ENCODE peak calls at places on chromosome 21, in six cellular contexts. One of them, this sample, is unnamed.

GRCh38 chr21:32955307-32955937 is 70.3 kb upstream of the OLIG2 start:
- DNase-seq in Panc1: no peak
- DNase-seq in psoas muscle: no peak
- DNase-seq in sigmoid colon: no peak
- DNase-seq in left ventricle myocardium inferior: no peak
- DNase-seq in choroid plexus epithelial cell: no peak
- DNase-seq in this sample: no peak

GRCh38 chr21:37921091-37921490 is 4.8 kb upstream of the KCNJ6 start:
- DNase-seq in Panc1: no peak
- DNase-seq in sigmoid colon: no peak
- DNase-seq in choroid plexus epithelial cell: peak; percentile 27
- DNase-seq in psoas muscle: no peak
- DNase-seq in left ventricle myocardium inferior: no peak
- DNase-seq in this sample: no peak

GRCh38 chr21:44846201-44846484 is 27.3 kb downstream of the PTTG1IP start:
- DNase-seq in psoas muscle: no peak
- DNase-seq in choroid plexus epithelial cell: peak; percentile 30
- DNase-seq in sigmoid colon: no peak
- DNase-seq in Panc1: no peak
- DNase-seq in left ventricle myocardium inferior: no peak
- DNase-seq in this sample: no peak

GRCh38 chr21:19475525-19475924 is 1071.9 kb upstream of the TMPRSS15 start:
- DNase-seq in psoas muscle: no peak
- DNase-seq in sigmoid colon: no peak
- DNase-seq in Panc1: no peak
- DNase-seq in left ventricle myocardium inferior: no peak
- DNase-seq in choroid plexus epithelial cell: peak; percentile 92
- DNase-seq in this sample: no peak

GRCh38 chr21:32307706-32308105 is 9.1 kb downstream of the MRAP start:
- DNase-seq in sigmoid colon: no peak
- DNase-seq in psoas muscle: no peak
- DNase-seq in choroid plexus epithelial cell: peak; percentile 79
- DNase-seq in Panc1: no peak
- DNase-seq in left ventricle myocardium inferior: no peak
- DNase-seq in this sample: no peak

GRCh38 chr21:28767523-28767922 is 225.2 kb downstream of the LTN1 start:
- DNase-seq in choroid plexus epithelial cell: no peak
- DNase-seq in sigmoid colon: no peak
- DNase-seq in left ventricle myocardium inferior: no peak
- DNase-seq in Panc1: no peak
- DNase-seq in psoas muscle: no peak
- DNase-seq in this sample: no peak

GRCh38 chr21:28439852-28440251 is 552.8 kb downstream of the LTN1 start:
- DNase-seq in left ventricle myocardium inferior: no peak
- DNase-seq in sigmoid colon: no peak
- DNase-seq in choroid plexus epithelial cell: no peak
- DNase-seq in Panc1: no peak
- DNase-seq in psoas muscle: no peak
- DNase-seq in this sample: no peak

GRCh38 chr21:22575165-22575584 is 1577.0 kb downstream of the NCAM2 start:
- DNase-seq in choroid plexus epithelial cell: peak; percentile 2
- DNase-seq in Panc1: no peak
- DNase-seq in psoas muscle: no peak
- DNase-seq in sigmoid colon: no peak
- DNase-seq in left ventricle myocardium inferior: no peak
- DNase-seq in this sample: no peak

GRCh38 chr21:38289697-38290096 is 32.9 kb downstream of the KCNJ15 start:
- DNase-seq in sigmoid colon: peak; percentile 70
- DNase-seq in choroid plexus epithelial cell: peak; percentile 99
- DNase-seq in Panc1: no peak
- DNase-seq in psoas muscle: no peak
- DNase-seq in left ventricle myocardium inferior: no peak
- DNase-seq in this sample: peak; percentile 99

GRCh38 chr21:40386301-40386911 is 460.6 kb downstream of the DSCAM start:
- DNase-seq in psoas muscle: peak; percentile 48
- DNase-seq in Panc1: no peak
- DNase-seq in choroid plexus epithelial cell: no peak
- DNase-seq in sigmoid colon: no peak
- DNase-seq in left ventricle myocardium inferior: peak; percentile 32
- DNase-seq in this sample: peak; percentile 66

GRCh38 chr21:23612210-23612609 is 1995.1 kb downstream of the MRPL39 start:
- DNase-seq in left ventricle myocardium inferior: no peak
- DNase-seq in psoas muscle: no peak
- DNase-seq in choroid plexus epithelial cell: no peak
- DNase-seq in sigmoid colon: no peak
- DNase-seq in Panc1: no peak
- DNase-seq in this sample: no peak

GRCh38 chr21:25867041-25867440 is 132.3 kb downstream of the GABPA start:
- DNase-seq in Panc1: no peak
- DNase-seq in left ventricle myocardium inferior: no peak
- DNase-seq in sigmoid colon: no peak
- DNase-seq in choroid plexus epithelial cell: no peak
- DNase-seq in psoas muscle: no peak
- DNase-seq in this sample: no peak

GRCh38 chr21:25240974-25241373 is 366.3 kb downstream of the MRPL39 start:
- DNase-seq in psoas muscle: no peak
- DNase-seq in Panc1: no peak
- DNase-seq in choroid plexus epithelial cell: no peak
- DNase-seq in left ventricle myocardium inferior: no peak
- DNase-seq in sigmoid colon: no peak
- DNase-seq in this sample: no peak

GRCh38 chr21:43880111-43880985 is 15.3 kb downstream of the AGPAT3 start:
- DNase-seq in sigmoid colon: no peak
- DNase-seq in left ventricle myocardium inferior: no peak
- DNase-seq in psoas muscle: peak; percentile 58
- DNase-seq in Panc1: no peak
- DNase-seq in choroid plexus epithelial cell: no peak
- DNase-seq in this sample: peak; percentile 45

GRCh38 chr21:28856588-28857250 is 136.0 kb downstream of the LTN1 start:
- DNase-seq in Panc1: no peak
- DNase-seq in sigmoid colon: no peak
- DNase-seq in choroid plexus epithelial cell: peak; percentile 6
- DNase-seq in psoas muscle: no peak
- DNase-seq in left ventricle myocardium inferior: no peak
- DNase-seq in this sample: no peak

GRCh38 chr21:14356771-14357170 is 26.2 kb downstream of the HSPA13 start:
- DNase-seq in Panc1: no peak
- DNase-seq in left ventricle myocardium inferior: no peak
- DNase-seq in psoas muscle: no peak
- DNase-seq in choroid plexus epithelial cell: peak; percentile 16
- DNase-seq in sigmoid colon: no peak
- DNase-seq in this sample: peak; percentile 96

GRCh38 chr21:25999935-26000582 is 170.5 kb downstream of the APP start:
- DNase-seq in left ventricle myocardium inferior: no peak
- DNase-seq in choroid plexus epithelial cell: no peak
- DNase-seq in psoas muscle: no peak
- DNase-seq in Panc1: no peak
- DNase-seq in sigmoid colon: no peak
- DNase-seq in this sample: no peak

GRCh38 chr21:16305686-16306085 is 575.9 kb downstream of the USP25 start:
- DNase-seq in choroid plexus epithelial cell: peak; percentile 77
- DNase-seq in left ventricle myocardium inferior: no peak
- DNase-seq in psoas muscle: no peak
- DNase-seq in sigmoid colon: no peak
- DNase-seq in Panc1: no peak
- DNase-seq in this sample: peak; percentile 8

GRCh38 chr21:41662161-41662560 is 104.7 kb downstream of the RIPK4 start:
- DNase-seq in sigmoid colon: no peak
- DNase-seq in choroid plexus epithelial cell: no peak
- DNase-seq in Panc1: no peak
- DNase-seq in psoas muscle: no peak
- DNase-seq in left ventricle myocardium inferior: no peak
- DNase-seq in this sample: no peak

GRCh38 chr21:41662761-41663160 is 104.1 kb downstream of the RIPK4 start:
- DNase-seq in sigmoid colon: no peak
- DNase-seq in Panc1: no peak
- DNase-seq in psoas muscle: no peak
- DNase-seq in choroid plexus epithelial cell: no peak
- DNase-seq in left ventricle myocardium inferior: no peak
- DNase-seq in this sample: no peak

GRCh38 chr21:41665766-41666595 is 100.9 kb downstream of the RIPK4 start:
- DNase-seq in left ventricle myocardium inferior: no peak
- DNase-seq in psoas muscle: no peak
- DNase-seq in Panc1: no peak
- DNase-seq in sigmoid colon: peak; percentile 55
- DNase-seq in choroid plexus epithelial cell: no peak
- DNase-seq in this sample: no peak

GRCh38 chr21:41664881-41665765 is 101.7 kb downstream of the RIPK4 start:
- DNase-seq in choroid plexus epithelial cell: peak; percentile 43
- DNase-seq in left ventricle myocardium inferior: no peak
- DNase-seq in Panc1: no peak
- DNase-seq in sigmoid colon: no peak
- DNase-seq in psoas muscle: no peak
- DNase-seq in this sample: peak; percentile 49

DNA sequence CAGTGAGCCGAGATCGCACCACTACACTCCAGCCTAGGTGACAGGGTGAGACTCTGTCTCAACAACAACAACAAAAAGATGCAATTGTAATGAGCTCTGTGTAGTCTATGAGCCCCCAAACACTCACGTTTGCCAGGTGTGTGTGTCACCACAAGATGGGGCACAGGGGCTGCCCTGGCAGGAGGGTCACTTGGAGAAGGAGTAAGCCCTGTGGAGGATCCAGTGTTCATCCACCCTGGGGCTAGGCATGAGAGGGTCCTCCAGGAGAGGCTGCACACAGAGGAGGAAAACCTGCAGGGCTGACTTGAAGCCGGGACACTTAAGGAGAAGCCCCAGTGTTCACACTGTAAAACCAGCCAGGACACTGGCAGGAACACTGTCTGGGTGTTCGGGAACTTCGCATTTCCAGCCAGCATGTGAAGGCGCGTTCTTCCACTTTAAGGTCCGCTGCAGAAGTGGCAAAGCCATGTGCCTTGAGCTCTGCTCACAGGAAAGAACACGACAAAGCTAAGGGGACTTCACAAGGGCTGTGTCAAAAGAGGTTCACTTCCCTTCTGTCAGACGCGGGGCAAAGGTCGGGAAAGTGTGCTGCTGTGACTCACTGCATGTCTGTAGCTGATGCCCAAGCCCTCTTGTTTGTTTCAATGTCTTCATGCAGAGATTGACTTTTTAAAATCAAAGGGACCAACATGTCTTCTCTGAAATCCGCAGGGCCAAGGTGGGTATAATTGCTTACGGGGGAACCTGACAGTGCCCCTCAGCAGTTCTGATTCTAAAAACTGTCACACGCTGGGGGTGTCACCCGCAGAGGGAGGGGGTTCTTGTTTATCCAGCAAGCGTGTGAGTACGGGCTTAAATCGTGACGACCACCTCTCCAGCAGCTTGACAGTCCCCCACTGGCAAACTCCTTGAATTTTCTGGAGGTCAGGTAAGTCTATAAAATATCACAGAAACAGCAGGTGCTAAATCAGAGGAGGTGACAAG is 102.8 kb downstream of the RIPK4 start:
- DNase-seq in sigmoid colon: no peak
- DNase-seq in Panc1: no peak
- DNase-seq in left ventricle myocardium inferior: no peak
- DNase-seq in choroid plexus epithelial cell: peak; percentile 43
- DNase-seq in psoas muscle: no peak
- DNase-seq in this sample: peak; percentile 51
- TF ChIP-seq CTCF in sigmoid colon: no peak
- TF ChIP-seq CTCF in Panc1: no peak
- TF ChIP-seq CTCF in left ventricle myocardium inferior: no peak
- TF ChIP-seq CTCF in choroid plexus epithelial cell: no peak
- TF ChIP-seq CTCF in psoas muscle: no peak
- TF ChIP-seq CTCF in this sample: no peak

GRCh38 chr21:27077501-27077900 is 110.6 kb upstream of the ADAMTS5 start:
- DNase-seq in choroid plexus epithelial cell: no peak
- DNase-seq in Panc1: peak; percentile 2
- DNase-seq in sigmoid colon: no peak
- DNase-seq in left ventricle myocardium inferior: no peak
- DNase-seq in psoas muscle: no peak
- DNase-seq in this sample: no peak

GRCh38 chr21:27079807-27080206 is 112.9 kb upstream of the ADAMTS5 start:
- DNase-seq in Panc1: no peak
- DNase-seq in choroid plexus epithelial cell: no peak
- DNase-seq in sigmoid colon: no peak
- DNase-seq in psoas muscle: no peak
- DNase-seq in left ventricle myocardium inferior: no peak
- DNase-seq in this sample: no peak

GRCh38 chr21:27085387-27085786 is 118.5 kb upstream of the ADAMTS5 start:
- DNase-seq in psoas muscle: no peak
- DNase-seq in left ventricle myocardium inferior: no peak
- DNase-seq in choroid plexus epithelial cell: no peak
- DNase-seq in sigmoid colon: no peak
- DNase-seq in Panc1: no peak
- DNase-seq in this sample: no peak

GRCh38 chr21:27086630-27087029 is 119.7 kb upstream of the ADAMTS5 start:
- DNase-seq in left ventricle myocardium inferior: no peak
- DNase-seq in sigmoid colon: no peak
- DNase-seq in Panc1: no peak
- DNase-seq in choroid plexus epithelial cell: no peak
- DNase-seq in psoas muscle: no peak
- DNase-seq in this sample: no peak

GRCh38 chr21:27083144-27083543 is 116.3 kb upstream of the ADAMTS5 start:
- DNase-seq in Panc1: no peak
- DNase-seq in sigmoid colon: no peak
- DNase-seq in psoas muscle: no peak
- DNase-seq in choroid plexus epithelial cell: no peak
- DNase-seq in left ventricle myocardium inferior: no peak
- DNase-seq in this sample: no peak
- H3K4me3 ChIP-seq in Panc1: no peak overlapping the region
- H3K4me3 ChIP-seq in sigmoid colon: no peak overlapping the region
- H3K4me3 ChIP-seq in psoas muscle: no peak overlapping the region
- H3K4me3 ChIP-seq in choroid plexus epithelial cell: no peak overlapping the region
- H3K4me3 ChIP-seq in left ventricle myocardium inferior: no peak overlapping the region
- H3K4me3 ChIP-seq in this sample: no peak overlapping the region

GRCh38 chr21:45927032-45927431 is 54.5 kb upstream of the COL6A1 start:
- DNase-seq in choroid plexus epithelial cell: no peak
- DNase-seq in psoas muscle: no peak
- DNase-seq in left ventricle myocardium inferior: no peak
- DNase-seq in Panc1: no peak
- DNase-seq in sigmoid colon: no peak
- DNase-seq in this sample: no peak

GRCh38 chr21:45929477-45929876 is 52.1 kb upstream of the COL6A1 start:
- DNase-seq in Panc1: no peak
- DNase-seq in psoas muscle: no peak
- DNase-seq in choroid plexus epithelial cell: no peak
- DNase-seq in left ventricle myocardium inferior: no peak
- DNase-seq in sigmoid colon: no peak
- DNase-seq in this sample: no peak

GRCh38 chr21:45927851-45928850 is 53.4 kb upstream of the COL6A1 start:
- DNase-seq in psoas muscle: no peak
- DNase-seq in choroid plexus epithelial cell: no peak
- DNase-seq in sigmoid colon: no peak
- DNase-seq in left ventricle myocardium inferior: no peak
- DNase-seq in Panc1: no peak
- DNase-seq in this sample: no peak

GRCh38 chr21:45923146-45923545 is 58.4 kb upstream of the COL6A1 start:
- DNase-seq in sigmoid colon: peak; percentile 89
- DNase-seq in left ventricle myocardium inferior: peak; percentile 74
- DNase-seq in choroid plexus epithelial cell: peak; percentile 86
- DNase-seq in Panc1: no peak
- DNase-seq in psoas muscle: peak; percentile 70
- DNase-seq in this sample: peak; percentile 20

GRCh38 chr21:45926281-45926680 is 55.3 kb upstream of the COL6A1 start:
- DNase-seq in Panc1: no peak
- DNase-seq in sigmoid colon: no peak
- DNase-seq in choroid plexus epithelial cell: peak; percentile 20
- DNase-seq in left ventricle myocardium inferior: no peak
- DNase-seq in psoas muscle: no peak
- DNase-seq in this sample: no peak
- TF ChIP-seq CTCF in Panc1: no peak
- TF ChIP-seq CTCF in sigmoid colon: no peak
- TF ChIP-seq CTCF in choroid plexus epithelial cell: peak; percentile 42
- TF ChIP-seq CTCF in left ventricle myocardium inferior: no peak
- TF ChIP-seq CTCF in psoas muscle: no peak
- TF ChIP-seq CTCF in this sample: no peak

GRCh38 chr21:39315603-39316002 is 2.2 kb upstream of the BRWD1 start:
- DNase-seq in psoas muscle: no peak
- DNase-seq in sigmoid colon: no peak
- DNase-seq in left ventricle myocardium inferior: no peak
- DNase-seq in Panc1: no peak
- DNase-seq in choroid plexus epithelial cell: no peak
- DNase-seq in this sample: no peak
- H3K4me3 ChIP-seq in psoas muscle: no peak overlapping the region
- H3K4me3 ChIP-seq in sigmoid colon: no peak overlapping the region
- H3K4me3 ChIP-seq in left ventricle myocardium inferior: no peak overlapping the region
- H3K4me3 ChIP-seq in Panc1: no peak overlapping the region
- H3K4me3 ChIP-seq in choroid plexus epithelial cell: no peak overlapping the region
- H3K4me3 ChIP-seq in this sample: no peak overlapping the region

This sample was measured in epithelial cell of esophagus.